ENCODE peak calls at places on chromosomes 5 and 9, in seven cellular contexts. J, Q, U, Y, H, M and A are unnamed samples.

GRCh38 chr5:74685979-74686631 is 1.1 kb downstream of the HEXB start:
- DNase-seq in J (no peak), Q (peak), U (no peak), Y (no peak), H (no peak), M (no peak), A (no peak)

GRCh38 chr5:179180061-179180460 is 119.9 kb downstream of the ZNF354C start:
- DNase-seq in J (no peak), Q (no peak), U (no peak), Y (no peak), H (no peak), M (peak), A (no peak)

GRCh38 chr5:95631265-95631957 is 11.5 kb downstream of the GPR150 start:
- DNase-seq in J (no peak), Q (no peak), U (no peak), Y (no peak), H (no peak), M (no peak), A (no peak)

GRCh38 chr5:10168254-10168653 is 81.4 kb downstream of the ATPSCKMT start:
- DNase-seq in J (no peak), Q (no peak), U (no peak), Y (no peak), H (no peak), M (no peak), A (no peak)

GRCh38 chr5:151002250-151002649 is 18.1 kb upstream of the GPX3 start:
- DNase-seq in J (peak), Q (no peak), U (peak), Y (no peak), H (no peak), M (no peak), A (no peak)

GRCh38 chr5:158600679-158601078 is 499.0 kb downstream of the EBF1 start:
- DNase-seq in J (no peak), Q (no peak), U (no peak), Y (no peak), H (no peak), M (no peak), A (no peak)

GRCh38 chr9:34612788-34613390 is 992 bp upstream of the RPP25L start:
- DNase-seq in J (peak), Q (peak), U (peak), Y (peak), H (peak), M (peak), A (peak)

GRCh38 chr5:25119654-25120053 is 474.9 kb upstream of the CDH10 start:
- DNase-seq in J (no peak), Q (no peak), U (no peak), Y (no peak), H (peak), M (no peak), A (no peak)

GRCh38 chr9:130815242-130815808 is 19.7 kb upstream of the ABL1 start:
- DNase-seq in J (no peak), Q (no peak), U (no peak), Y (no peak), H (no peak), M (no peak), A (no peak)

GRCh38 chr9:112777914-112778313 is 27.4 kb downstream of the SNX30 start:
- DNase-seq in J (no peak), Q (no peak), U (no peak), Y (no peak), H (no peak), M (no peak), A (no peak)

GRCh38 chr5:135341021-135341666 is 57.9 kb downstream of the MACROH2A1 start:
- DNase-seq in J (no peak), Q (no peak), U (no peak), Y (no peak), H (no peak), M (no peak), A (no peak)

GRCh38 chr5:73030531-73030930 is 74.7 kb downstream of the FCHO2 start:
- DNase-seq in J (peak), Q (no peak), U (no peak), Y (no peak), H (no peak), M (no peak), A (no peak)

GRCh38 chr9:32590476-32590875 is 17.5 kb upstream of the NDUFB6 start:
- DNase-seq in J (no peak), Q (no peak), U (no peak), Y (no peak), H (no peak), M (no peak), A (no peak)

GRCh38 chr5:149367249-149367971 is 9.6 kb downstream of the PCYOX1L start:
- DNase-seq in J (peak), Q (peak), U (peak), Y (no peak), H (no peak), M (no peak), A (peak)

GRCh38 chr5:131265318-131265803 is 1.5 kb downstream of the CDC42SE2 start:
- DNase-seq in J (peak), Q (no peak), U (no peak), Y (no peak), H (no peak), M (no peak), A (no peak)

GRCh38 chr9:131807131-131807990 is 67.5 kb upstream of the RAPGEF1 start:
- DNase-seq in J (no peak), Q (no peak), U (peak), Y (no peak), H (no peak), M (no peak), A (no peak)

GRCh38 chr5:145562931-145563330 is 272.2 kb downstream of the PRELID2 start:
- DNase-seq in J (no peak), Q (no peak), U (no peak), Y (no peak), H (no peak), M (no peak), A (no peak)

GRCh38 chr9:3285365-3286161 is 240.2 kb downstream of the RFX3 start:
- DNase-seq in J (no peak), Q (no peak), U (no peak), Y (no peak), H (no peak), M (no peak), A (no peak)

GRCh38 chr5:56816546-56817081 is 1.3 kb downstream of the MAP3K1 start:
- DNase-seq in J (peak), Q (peak), U (peak), Y (peak), H (peak), M (peak), A (no peak)

GRCh38 chr9:76592105-76593010 is 133.4 kb downstream of the GCNT1 start:
- DNase-seq in J (no peak), Q (no peak), U (no peak), Y (no peak), H (no peak), M (no peak), A (no peak)

GRCh38 chr5:78592735-78593386 is 55.7 kb downstream of the LHFPL2 start:
- DNase-seq in J (no peak), Q (no peak), U (no peak), Y (no peak), H (no peak), M (peak), A (no peak)

GRCh38 chr5:166073921-166074838 is 2217.3 kb upstream of the WWC1 start:
- DNase-seq in J (no peak), Q (no peak), U (peak), Y (no peak), H (no peak), M (no peak), A (no peak)

GRCh38 chr5:142699105-142699720 is 13.3 kb upstream of the FGF1 start:
- DNase-seq in J (peak), Q (peak), U (peak), Y (peak), H (peak), M (peak), A (peak)

GRCh38 chr5:180914646-180915045 is 15.7 kb downstream of the BTNL8 start:
- DNase-seq in J (no peak), Q (no peak), U (no peak), Y (no peak), H (no peak), M (no peak), A (no peak)

GRCh38 chr9:125541840-125542243 is 165.2 kb downstream of the MAPKAP1 start:
- DNase-seq in J (no peak), Q (no peak), U (no peak), Y (no peak), H (no peak), M (peak), A (peak)

GRCh38 chr5:102223542-102224444 is 72.3 kb downstream of the SLCO4C1 start:
- DNase-seq in J (peak), Q (no peak), U (no peak), Y (no peak), H (peak), M (no peak), A (peak)

GRCh38 chr5:95963650-95964410 is 2.2 kb upstream of the ELL2 start:
- DNase-seq in J (peak), Q (no peak), U (no peak), Y (no peak), H (no peak), M (no peak), A (no peak)

GRCh38 chr5:43075319-43076293 is 35.5 kb upstream of the ANXA2R start:
- DNase-seq in J (no peak), Q (no peak), U (no peak), Y (no peak), H (no peak), M (peak), A (no peak)

GRCh38 chr5:62143268-62144229 is 162.5 kb upstream of the KIF2A start:
- DNase-seq in J (peak), Q (no peak), U (peak), Y (no peak), H (no peak), M (no peak), A (no peak)

GRCh38 chr5:94847726-94848125 is 229.3 kb downstream of the SLF1 start:
- DNase-seq in J (no peak), Q (no peak), U (peak), Y (no peak), H (no peak), M (no peak), A (no peak)

GRCh38 chr5:24777392-24777791 is 132.6 kb upstream of the CDH10 start:
- DNase-seq in J (no peak), Q (no peak), U (no peak), Y (no peak), H (no peak), M (no peak), A (no peak)

GRCh38 chr5:6783787-6784186 is 70.6 kb downstream of the TENT4A start:
- DNase-seq in J (no peak), Q (no peak), U (no peak), Y (no peak), H (no peak), M (no peak), A (no peak)

GRCh38 chr5:155193018-155193417 is 179.5 kb downstream of the KIF4B start:
- DNase-seq in J (peak), Q (no peak), U (no peak), Y (no peak), H (no peak), M (no peak), A (no peak)

GRCh38 chr5:150598821-150599273 is 41.6 kb upstream of the SYNPO start:
- DNase-seq in J (no peak), Q (no peak), U (no peak), Y (no peak), H (no peak), M (no peak), A (no peak)

GRCh38 chr5:129243058-129243457 is 148.5 kb downstream of the ISOC1 start:
- DNase-seq in J (no peak), Q (no peak), U (no peak), Y (no peak), H (no peak), M (no peak), A (no peak)

GRCh38 chr5:181207214-181207959 is 2.4 kb upstream of the TRIM7 start:
- DNase-seq in J (peak), Q (peak), U (peak), Y (no peak), H (no peak), M (peak), A (no peak)

GRCh38 chr9:41229408-41230401 is 40.6 kb upstream of the ZNG1F start:
- DNase-seq in J (no peak), Q (peak), U (peak), Y (no peak), H (no peak), M (peak), A (no peak)

GRCh38 chr9:98798254-98798653 is 1.9 kb upstream of the ANKS6 start:
- DNase-seq in J (no peak), Q (no peak), U (no peak), Y (no peak), H (no peak), M (no peak), A (no peak)